ENCODE peak calls at places on chromosomes 4 and X, in seven cellular contexts. A is anterior cingulate cortex, W is psoas muscle, I is heart left ventricle, M is endothelial cell, Q is NCI-H446 treated with DMSO at 0.1 percent for 48 hours, U is brain pericyte. K is an unnamed sample.

GRCh38 chr4:40596522-40596921 is 33.1 kb downstream of the RBM47 start:
- DNase-seq in A (no peak), W (no peak), I (no peak), M (no peak), Q (no peak), U (no peak), K (no peak)

GRCh38 chr4:125346616-125347015 is 31.9 kb downstream of the FAT4 start:
- DNase-seq in A (no peak), W (no peak), I (no peak), M (no peak), Q (no peak), U (no peak), K (no peak)

GRCh38 chr4:145736241-145736831 is 56.4 kb downstream of the C4orf51 start:
- DNase-seq in A (no peak), W (peak), I (peak), M (no peak), Q (peak), U (no peak), K (peak)

GRCh38 chrX:40065291-40066046 is 32.3 kb downstream of the BCOR start:
- DNase-seq in A (no peak), W (peak), I (no peak), M (no peak), Q (no peak), U (no peak), K (no peak)

GRCh38 chr4:140363558-140363957 is 9.9 kb upstream of the SCOC start:
- DNase-seq in A (no peak), W (no peak), I (no peak), M (no peak), Q (no peak), U (no peak), K (no peak)

GRCh38 chr4:147182041-147182440 is 236.4 kb upstream of the TTC29 start:
- DNase-seq in A (no peak), W (no peak), I (no peak), M (no peak), Q (no peak), U (no peak), K (no peak)

GRCh38 chr4:7259039-7259438 is 66.7 kb downstream of the SORCS2 start:
- DNase-seq in A (no peak), W (no peak), I (no peak), M (no peak), Q (no peak), U (no peak), K (no peak)

GRCh38 chrX:2572740-2573139 is 72.0 kb upstream of the DHRSX start:
- DNase-seq in A (no peak), W (no peak), I (no peak), M (no peak), Q (no peak), U (no peak), K (no peak)

GRCh38 chr4:86960557-86960959 is 25.7 kb downstream of the AFF1 start:
- DNase-seq in A (no peak), W (no peak), I (no peak), M (no peak), Q (no peak), U (no peak), K (no peak)

GRCh38 chrX:20382518-20383291 is 116.0 kb upstream of the RPS6KA3 start:
- DNase-seq in A (no peak), W (no peak), I (peak), M (no peak), Q (peak), U (no peak), K (no peak)

GRCh38 chr4:38949416-38950051 is 81.9 kb downstream of the FAM114A1 start:
- DNase-seq in A (no peak), W (no peak), I (no peak), M (no peak), Q (no peak), U (no peak), K (no peak)

GRCh38 chr4:185363251-185363650 is 32.5 kb downstream of the LRP2BP start:
- DNase-seq in A (no peak), W (no peak), I (no peak), M (no peak), Q (no peak), U (no peak), K (no peak)

GRCh38 chr4:78876568-78877320 is 62.5 kb downstream of the PAQR3 start:
- DNase-seq in A (no peak), W (no peak), I (no peak), M (no peak), Q (no peak), U (no peak), K (no peak)

GRCh38 chrX:37348237-37349130 is 680 bp upstream of the PRRG1 start:
- DNase-seq in A (no peak), W (no peak), I (no peak), M (no peak), Q (no peak), U (peak), K (no peak)

GRCh38 chrX:135421537-135421931 is 210 bp upstream of the SMIM10L2A start:
- DNase-seq in A (peak), W (peak), I (peak), M (peak), Q (peak), U (no peak), K (peak)

GRCh38 chrX:41516995-41517660 is 70.0 kb downstream of the NYX start:
- DNase-seq in A (no peak), W (no peak), I (no peak), M (no peak), Q (no peak), U (no peak), K (no peak)

GRCh38 chr4:74376888-74377483 is 12.0 kb downstream of the EREG start:
- DNase-seq in A (no peak), W (no peak), I (no peak), M (no peak), Q (peak), U (no peak), K (no peak)

GRCh38 chr4:25953740-25954139 is 39.7 kb downstream of the SMIM20 start:
- DNase-seq in A (no peak), W (no peak), I (no peak), M (no peak), Q (no peak), U (no peak), K (no peak)

GRCh38 chr4:112185740-112186670 is 40.8 kb downstream of the FAM241A start:
- DNase-seq in A (no peak), W (no peak), I (no peak), M (no peak), Q (no peak), U (no peak), K (no peak)

GRCh38 chr4:6626066-6626465 is 14.4 kb upstream of the MRFAP1 start:
- DNase-seq in A (no peak), W (no peak), I (no peak), M (no peak), Q (no peak), U (no peak), K (no peak)

GRCh38 chr4:108342325-108342986 is 173.7 kb upstream of the LEF1 start:
- DNase-seq in A (no peak), W (no peak), I (no peak), M (no peak), Q (no peak), U (no peak), K (no peak)

GRCh38 chrX:11212741-11213140 is 80.5 kb upstream of the AMELX start:
- DNase-seq in A (no peak), W (no peak), I (no peak), M (no peak), Q (no peak), U (no peak), K (no peak)

GRCh38 chr4:70059149-70059548 is 8.9 kb downstream of the HTN1 start:
- DNase-seq in A (no peak), W (no peak), I (no peak), M (no peak), Q (no peak), U (no peak), K (no peak)

GRCh38 chrX:149314031-149314430 is 191.1 kb downstream of the IDS start:
- DNase-seq in A (no peak), W (no peak), I (no peak), M (no peak), Q (no peak), U (peak), K (no peak)